ENCODE peak calls at places on chromosomes 5 and 9, in six cellular contexts. One of them, this sample, is unnamed. For H3K4me1 and H3K9me3, the result is how much of the 10 kb centered on the place peaks cover.

GRCh38 chr5:148780711-148781110 is 45.7 kb upstream of the ADRB2 start:
- DNase-seq in uterus: no peak
- DNase-seq in tibial artery: no peak
- DNase-seq in RWPE2: no peak
- DNase-seq in GM23248: no peak
- DNase-seq in heart right ventricle: no peak
- DNase-seq in this sample: no peak

GRCh38 chr5:68315679-68316271 is 100.2 kb downstream of the PIK3R1 start:
- DNase-seq in uterus: no peak
- DNase-seq in tibial artery: no peak
- DNase-seq in RWPE2: no peak
- DNase-seq in GM23248: no peak
- DNase-seq in heart right ventricle: no peak
- DNase-seq in this sample: no peak

GRCh38 chr5:36147681-36148080 is 4.0 kb downstream of the LMBRD2 start:
- DNase-seq in uterus: no peak
- DNase-seq in tibial artery: no peak
- DNase-seq in RWPE2: no peak
- DNase-seq in GM23248: peak
- DNase-seq in heart right ventricle: no peak
- DNase-seq in this sample: no peak

GRCh38 chr9:76667521-76667957 is 96.7 kb upstream of the PCA3 start:
- DNase-seq in uterus: no peak
- DNase-seq in tibial artery: no peak
- DNase-seq in RWPE2: no peak
- DNase-seq in GM23248: peak
- DNase-seq in heart right ventricle: no peak
- DNase-seq in this sample: no peak

GRCh38 chr5:26259081-26259480 is 779.3 kb downstream of the CDH9 start:
- DNase-seq in uterus: no peak
- DNase-seq in tibial artery: no peak
- DNase-seq in RWPE2: no peak
- DNase-seq in GM23248: no peak
- DNase-seq in heart right ventricle: no peak
- DNase-seq in this sample: no peak

GRCh38 chr5:16057277-16057676 is 122.3 kb downstream of the MARCHF11 start:
- DNase-seq in uterus: no peak
- DNase-seq in tibial artery: no peak
- DNase-seq in RWPE2: no peak
- DNase-seq in GM23248: peak
- DNase-seq in heart right ventricle: no peak
- DNase-seq in this sample: no peak

GRCh38 chr5:17118631-17119030 is 98.8 kb upstream of the BASP1 start:
- DNase-seq in uterus: no peak
- DNase-seq in tibial artery: peak
- DNase-seq in RWPE2: peak
- DNase-seq in GM23248: peak
- DNase-seq in heart right ventricle: no peak
- DNase-seq in this sample: no peak

GRCh38 chr5:80141147-80141671 is 106.1 kb downstream of the THBS4 start:
- DNase-seq in uterus: peak
- DNase-seq in tibial artery: peak
- DNase-seq in RWPE2: no peak
- DNase-seq in GM23248: peak
- DNase-seq in heart right ventricle: peak
- DNase-seq in this sample: peak

GRCh38 chr9:32738501-32739172 is 44.7 kb upstream of the TMEM215 start:
- DNase-seq in uterus: no peak
- DNase-seq in tibial artery: no peak
- DNase-seq in RWPE2: no peak
- DNase-seq in GM23248: peak
- DNase-seq in heart right ventricle: no peak
- DNase-seq in this sample: no peak

GRCh38 chr5:8756498-8757084 is 789.3 kb downstream of the SEMA5A start:
- DNase-seq in uterus: no peak
- DNase-seq in tibial artery: no peak
- DNase-seq in RWPE2: no peak
- DNase-seq in GM23248: peak
- DNase-seq in heart right ventricle: no peak
- DNase-seq in this sample: no peak

GRCh38 chr5:31194892-31195291 is 1.4 kb downstream of the CDH6 start:
- DNase-seq in uterus: no peak
- DNase-seq in tibial artery: no peak
- DNase-seq in RWPE2: no peak
- DNase-seq in GM23248: peak
- DNase-seq in heart right ventricle: no peak
- DNase-seq in this sample: no peak

GRCh38 chr5:81657386-81657785 is 93.5 kb downstream of the SSBP2 start:
- DNase-seq in uterus: no peak
- DNase-seq in tibial artery: no peak
- DNase-seq in RWPE2: no peak
- DNase-seq in GM23248: no peak
- DNase-seq in heart right ventricle: no peak
- DNase-seq in this sample: no peak
- H3K27ac ChIP-seq in uterus: no peak
- H3K27ac ChIP-seq in tibial artery: no peak
- H3K27ac ChIP-seq in RWPE2: no peak
- H3K27ac ChIP-seq in GM23248: no peak
- H3K27ac ChIP-seq in heart right ventricle: no peak
- H3K27ac ChIP-seq in this sample: no peak

DNA sequence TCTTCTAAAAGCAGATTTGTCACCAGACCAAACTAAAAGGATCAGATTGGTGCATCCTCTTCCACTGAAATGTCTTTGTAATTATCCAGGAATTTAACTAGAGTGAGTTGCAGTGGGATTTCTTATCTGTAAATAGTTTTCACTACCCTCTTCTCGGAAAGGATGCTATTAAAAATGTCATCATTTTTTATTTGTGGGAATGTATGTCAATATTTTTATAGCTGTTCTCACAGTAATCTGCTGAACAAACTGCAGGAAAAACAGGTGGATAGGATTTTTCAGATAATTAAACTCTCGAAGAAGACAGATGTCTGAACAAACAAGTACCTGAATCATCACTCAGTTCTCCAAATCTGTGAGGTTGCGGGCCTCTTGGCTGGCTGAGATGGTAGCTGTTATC is 62.7 kb downstream of the RAB14 start:
- DNase-seq in uterus: no peak
- DNase-seq in tibial artery: no peak
- DNase-seq in RWPE2: no peak
- DNase-seq in GM23248: no peak
- DNase-seq in heart right ventricle: no peak
- DNase-seq in this sample: no peak
- H3K4me1 ChIP-seq in uterus: under half
- H3K4me1 ChIP-seq in tibial artery: under half
- H3K4me1 ChIP-seq in RWPE2: under half
- H3K4me1 ChIP-seq in GM23248: under half
- H3K4me1 ChIP-seq in heart right ventricle: under half
- H3K4me1 ChIP-seq in this sample: under half

GRCh38 chr5:141345327-141345726 is 1.7 kb downstream of the PCDHGA3 start:
- DNase-seq in uterus: no peak
- DNase-seq in tibial artery: no peak
- DNase-seq in RWPE2: no peak
- DNase-seq in GM23248: no peak
- DNase-seq in heart right ventricle: no peak
- DNase-seq in this sample: no peak

GRCh38 chr5:141342773-141343172 is 856 bp upstream of the PCDHGA3 start:
- DNase-seq in uterus: no peak
- DNase-seq in tibial artery: no peak
- DNase-seq in RWPE2: no peak
- DNase-seq in GM23248: no peak
- DNase-seq in heart right ventricle: no peak
- DNase-seq in this sample: no peak

GRCh38 chr5:141338538-141339306 is at the start of gene PCDHGA2:
- DNase-seq in uterus: no peak
- DNase-seq in tibial artery: no peak
- DNase-seq in RWPE2: no peak
- DNase-seq in GM23248: peak
- DNase-seq in heart right ventricle: no peak
- DNase-seq in this sample: no peak

GRCh38 chr5:141343242-141343952 is at the start of gene PCDHGA3:
- DNase-seq in uterus: no peak
- DNase-seq in tibial artery: no peak
- DNase-seq in RWPE2: no peak
- DNase-seq in GM23248: peak
- DNase-seq in heart right ventricle: no peak
- DNase-seq in this sample: no peak

GRCh38 chr5:141343953-141344463 is 379 bp downstream of the PCDHGA3 start:
- DNase-seq in uterus: no peak
- DNase-seq in tibial artery: no peak
- DNase-seq in RWPE2: no peak
- DNase-seq in GM23248: no peak
- DNase-seq in heart right ventricle: no peak
- DNase-seq in this sample: no peak
- H3K9me3 ChIP-seq in uterus: half or more
- H3K9me3 ChIP-seq in tibial artery: half or more
- H3K9me3 ChIP-seq in RWPE2: under half
- H3K9me3 ChIP-seq in GM23248: under half
- H3K9me3 ChIP-seq in heart right ventricle: half or more
- H3K9me3 ChIP-seq in this sample: under half

GRCh38 chr9:71675129-71675856 is 93.0 kb downstream of the CEMIP2 start:
- DNase-seq in uterus: no peak
- DNase-seq in tibial artery: no peak
- DNase-seq in RWPE2: no peak
- DNase-seq in GM23248: no peak
- DNase-seq in heart right ventricle: no peak
- DNase-seq in this sample: no peak

GRCh38 chr9:71677209-71677608 is 91.1 kb downstream of the CEMIP2 start:
- DNase-seq in uterus: no peak
- DNase-seq in tibial artery: no peak
- DNase-seq in RWPE2: no peak
- DNase-seq in GM23248: no peak
- DNase-seq in heart right ventricle: no peak
- DNase-seq in this sample: no peak

GRCh38 chr9:71676460-71676859 is 91.9 kb downstream of the CEMIP2 start:
- DNase-seq in uterus: no peak
- DNase-seq in tibial artery: no peak
- DNase-seq in RWPE2: no peak
- DNase-seq in GM23248: no peak
- DNase-seq in heart right ventricle: no peak
- DNase-seq in this sample: no peak

GRCh38 chr9:71678999-71679398 is 89.3 kb downstream of the CEMIP2 start:
- DNase-seq in uterus: no peak
- DNase-seq in tibial artery: no peak
- DNase-seq in RWPE2: no peak
- DNase-seq in GM23248: no peak
- DNase-seq in heart right ventricle: no peak
- DNase-seq in this sample: no peak

GRCh38 chr9:71675857-71676165 is 92.5 kb downstream of the CEMIP2 start:
- DNase-seq in uterus: no peak
- DNase-seq in tibial artery: no peak
- DNase-seq in RWPE2: no peak
- DNase-seq in GM23248: no peak
- DNase-seq in heart right ventricle: no peak
- DNase-seq in this sample: no peak
- H3K27ac ChIP-seq in uterus: no peak
- H3K27ac ChIP-seq in tibial artery: no peak
- H3K27ac ChIP-seq in RWPE2: no peak
- H3K27ac ChIP-seq in GM23248: no peak
- H3K27ac ChIP-seq in heart right ventricle: no peak
- H3K27ac ChIP-seq in this sample: no peak

GRCh38 chr9:109098960-109099308 is 20.8 kb downstream of the TMEM245 start:
- DNase-seq in uterus: no peak
- DNase-seq in tibial artery: no peak
- DNase-seq in RWPE2: no peak
- DNase-seq in GM23248: peak
- DNase-seq in heart right ventricle: no peak
- DNase-seq in this sample: no peak

GRCh38 chr9:109100543-109101201 is 19.1 kb downstream of the TMEM245 start:
- DNase-seq in uterus: no peak
- DNase-seq in tibial artery: no peak
- DNase-seq in RWPE2: no peak
- DNase-seq in GM23248: no peak
- DNase-seq in heart right ventricle: no peak
- DNase-seq in this sample: no peak

GRCh38 chr9:109101810-109102209 is 17.9 kb downstream of the TMEM245 start:
- DNase-seq in uterus: no peak
- DNase-seq in tibial artery: no peak
- DNase-seq in RWPE2: no peak
- DNase-seq in GM23248: peak
- DNase-seq in heart right ventricle: no peak
- DNase-seq in this sample: no peak

GRCh38 chr9:109098221-109098959 is 21.4 kb downstream of the TMEM245 start:
- DNase-seq in uterus: no peak
- DNase-seq in tibial artery: no peak
- DNase-seq in RWPE2: no peak
- DNase-seq in GM23248: peak
- DNase-seq in heart right ventricle: no peak
- DNase-seq in this sample: no peak

DNA sequence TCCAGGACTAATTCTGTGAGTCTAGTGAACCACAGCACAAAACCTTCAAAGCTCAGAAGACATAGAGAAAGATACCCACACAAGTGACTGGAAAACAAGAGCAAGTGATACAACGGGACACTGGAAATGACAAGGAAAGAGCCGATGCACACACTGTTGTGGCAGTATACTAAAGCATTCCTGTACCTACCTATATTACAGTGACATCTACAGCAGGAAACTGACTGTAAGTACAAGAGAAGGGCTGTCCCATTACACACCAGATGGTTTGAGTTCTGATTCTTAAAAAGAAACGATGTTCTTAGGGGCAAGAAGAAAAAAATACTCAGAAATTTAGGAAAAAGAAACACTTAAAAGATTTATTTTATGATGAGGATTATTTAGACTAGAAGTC is 18.5 kb downstream of the TMEM245 start:
- DNase-seq in uterus: no peak
- DNase-seq in tibial artery: no peak
- DNase-seq in RWPE2: no peak
- DNase-seq in GM23248: no peak
- DNase-seq in heart right ventricle: no peak
- DNase-seq in this sample: no peak
- H3K4me1 ChIP-seq in uterus: under half
- H3K4me1 ChIP-seq in tibial artery: under half
- H3K4me1 ChIP-seq in RWPE2: under half
- H3K4me1 ChIP-seq in GM23248: under half
- H3K4me1 ChIP-seq in heart right ventricle: half or more
- H3K4me1 ChIP-seq in this sample: half or more